ENCODE peak calls at places on chromosomes 1 and 21, in seven cellular contexts. X is IMR-90, O is A549, N is uterus, Y is tibial nerve, U is gastrocnemius medialis, W is prostate gland. K is an unnamed sample.
A peak's percentile ranks its signal among the peaks of the same experiment; 100 is the strongest.

GRCh38 chr1:164660415-164661174 is 101.6 kb downstream of the PBX1 start:
- DNase-seq in W (no peak), O (no peak), Y (no peak), U (no peak), X (peak; percentile 67), N (no peak), K (no peak)

GRCh38 chr21:45874716-45875415 is 106.7 kb upstream of the COL6A1 start:
- DNase-seq in O (no peak), N (peak; percentile 89), U (peak; percentile 11), Y (no peak), X (peak; percentile 98), W (no peak), K (peak; percentile 92)

GRCh38 chr1:206608108-206608698 is 4.1 kb downstream of the EIF2D start:
- DNase-seq in O (peak; percentile 60), X (peak; percentile 37), W (no peak), Y (no peak), U (no peak), N (no peak), K (no peak)

GRCh38 chr1:207302618-207303408 is 18.7 kb upstream of the CD55 start:
- DNase-seq in X (no peak), U (no peak), Y (no peak), O (no peak), N (no peak), W (no peak), K (no peak)

GRCh38 chr21:44949161-44950015 is 9.6 kb downstream of the SLX9 start:
- DNase-seq in Y (peak; percentile 83), O (peak; percentile 65), N (peak; percentile 90), W (peak; percentile 84), U (peak; percentile 94), X (peak; percentile 76), K (peak; percentile 81)

GRCh38 chr1:169060906-169061683 is 45.4 kb upstream of the ATP1B1 start:
- DNase-seq in Y (no peak), U (no peak), W (no peak), N (no peak), X (no peak), O (no peak), K (no peak)

GRCh38 chr1:234750922-234751595 is 141.1 kb upstream of the IRF2BP2 start:
- DNase-seq in U (no peak), X (no peak), Y (no peak), O (no peak), W (peak; percentile 43), N (no peak), K (no peak)

GRCh38 chr1:114618606-114619005 is 37.2 kb upstream of the BCAS2 start:
- DNase-seq in W (peak; percentile 15), N (no peak), X (no peak), U (no peak), O (no peak), Y (no peak), K (no peak)

GRCh38 chr1:11486610-11487009 is 7.7 kb downstream of the DISP3 start:
- DNase-seq in X (no peak), O (no peak), Y (no peak), U (no peak), W (no peak), N (no peak), K (no peak)

GRCh38 chr1:202807926-202808757 is at the start of gene KDM5B:
- DNase-seq in Y (no peak), N (peak; percentile 69), W (peak; percentile 75), U (peak; percentile 42), O (peak; percentile 84), X (peak; percentile 78), K (peak; percentile 44)

GRCh38 chr1:9265966-9266365 is 26.7 kb upstream of the SPSB1 start:
- DNase-seq in W (no peak), U (no peak), X (no peak), N (no peak), Y (no peak), O (no peak), K (no peak)

GRCh38 chr1:116853680-116854191 is 56.0 kb upstream of the PTGFRN start:
- DNase-seq in Y (no peak), U (no peak), W (peak; percentile 49), N (peak; percentile 34), O (peak; percentile 82), X (peak; percentile 65), K (no peak)

GRCh38 chr1:18108313-18109057 is 887 bp downstream of the IGSF21 start:
- DNase-seq in O (no peak), N (no peak), Y (no peak), U (no peak), X (no peak), W (no peak), K (no peak)

GRCh38 chr1:245177071-245177900 is 22.5 kb downstream of the KIF26B start:
- DNase-seq in X (no peak), U (no peak), W (no peak), O (no peak), N (no peak), Y (no peak), K (no peak)

GRCh38 chr1:155471891-155472290 is 90.7 kb downstream of the ASH1L start:
- DNase-seq in O (no peak), Y (no peak), X (no peak), W (no peak), N (no peak), U (no peak), K (no peak)

GRCh38 chr1:32031578-32032286 is 18.1 kb downstream of the KHDRBS1 start:
- DNase-seq in Y (no peak), O (no peak), X (peak; percentile 80), W (no peak), N (no peak), U (no peak), K (no peak)

GRCh38 chr1:33735624-33736023 is 128.3 kb upstream of the HMGB4 start:
- DNase-seq in U (no peak), W (no peak), Y (no peak), N (no peak), X (no peak), O (no peak), K (no peak)

GRCh38 chr1:161198877-161199431 is at the start of gene ADAMTS4:
- DNase-seq in O (no peak), U (peak; percentile 42), X (peak; percentile 76), W (no peak), Y (no peak), N (peak; percentile 92), K (peak; percentile 92)
- TF ChIP-seq POLR2A in O (no peak), U (peak; percentile 57), X (peak; percentile 71), W (peak; percentile 18), Y (peak; percentile 48), N (peak; percentile 57), K (no peak)

DNA sequence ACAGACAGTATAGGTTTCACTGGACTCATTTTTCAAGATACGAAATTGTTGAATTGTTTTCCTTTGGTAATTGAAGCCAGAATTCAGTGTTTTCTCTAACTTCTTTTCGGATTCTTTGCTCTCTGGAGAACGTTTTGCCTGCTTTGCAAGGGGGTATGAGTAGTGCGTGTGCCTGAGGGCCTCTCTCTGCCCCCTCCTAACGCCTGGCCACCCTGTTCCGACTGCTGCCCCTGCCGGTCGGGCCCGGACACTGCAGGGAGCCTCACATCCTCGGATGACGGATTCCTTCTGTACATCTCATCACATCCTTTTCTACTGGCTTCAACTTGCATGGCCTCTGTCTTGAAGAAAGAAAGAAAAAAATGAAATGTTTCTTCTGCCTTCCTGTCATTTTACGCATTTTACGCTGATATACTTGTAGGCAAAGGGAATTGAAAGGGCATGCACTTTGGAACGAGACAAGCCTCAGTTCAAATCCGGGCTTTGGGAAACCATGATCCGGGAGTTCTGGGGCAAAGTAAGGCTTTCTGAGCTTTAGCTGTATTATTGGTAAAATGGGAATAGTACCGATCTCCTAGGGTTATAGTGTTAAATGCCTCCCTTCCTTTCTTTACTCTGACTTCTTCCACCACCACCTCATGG is 65.1 kb downstream of the DISC1 start:
- DNase-seq in W (no peak), U (no peak), Y (no peak), O (peak; percentile 34), X (peak; percentile 47), N (no peak), K (no peak)
- TF ChIP-seq CTCF in W (peak; percentile 40), U (no peak), Y (peak; percentile 67), O (peak; percentile 47), X (peak; percentile 56), N (no peak), K (no peak)

GRCh38 chr1:213560226-213560625 is 427.5 kb upstream of the PROX1 start:
- DNase-seq in X (no peak), O (no peak), Y (no peak), U (no peak), N (no peak), W (no peak), K (no peak)
- H3K4me3 ChIP-seq in X (no peak overlapping the region), O (no peak overlapping the region), Y (no peak overlapping the region), U (no peak overlapping the region), N (no peak overlapping the region), W (no peak overlapping the region), K (no peak overlapping the region)

DNA sequence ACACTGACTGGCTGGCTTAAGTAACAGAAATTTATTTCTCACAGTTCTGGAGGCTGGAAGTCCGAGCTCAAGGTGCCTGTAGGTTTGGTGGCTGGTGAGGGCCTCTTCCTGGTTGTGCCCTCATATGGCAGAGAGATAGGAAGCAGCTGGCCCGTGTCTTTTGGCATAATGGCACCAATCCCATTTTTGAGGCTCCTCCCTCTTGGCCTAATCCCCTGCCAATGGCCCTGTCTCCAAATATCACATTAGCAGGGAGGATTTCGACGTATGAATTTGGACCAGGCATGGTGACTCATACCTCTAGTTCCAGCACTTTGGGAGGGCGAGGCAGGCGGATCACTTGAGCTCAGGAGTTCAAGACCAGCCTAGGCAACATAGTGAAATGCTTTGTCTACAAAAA is 37.4 kb downstream of the AGPAT3 start:
- DNase-seq in W (no peak), U (peak; percentile 52), N (peak; percentile 38), Y (no peak), X (peak; percentile 27), O (no peak), K (no peak)
- TF ChIP-seq POLR2A in W (no peak), U (no peak), N (no peak), Y (no peak), X (no peak), O (no peak), K (no peak)

GRCh38 chr1:108828074-108828961 is 28.6 kb downstream of the AKNAD1 start:
- DNase-seq in N (peak; percentile 89), U (peak; percentile 77), W (peak; percentile 82), O (peak; percentile 71), Y (peak; percentile 76), X (peak; percentile 85), K (peak; percentile 96)
- TF ChIP-seq CTCF in N (peak; percentile 79), U (peak; percentile 85), W (peak; percentile 74), O (peak; percentile 73), Y (peak; percentile 92), X (peak; percentile 68), K (no peak)

K was measured in lower leg skin.